ENCODE peak calls at places on chromosomes 1 and 21, in six cellular contexts. R, B, V, Z, P and Q are unnamed samples.

GRCh38 chr1:1080122-1080753 is 6.1 kb upstream of the RNF223 start:
- DNase-seq in Z (peak; percentile 57), P (peak; percentile 63), V (no peak), R (peak; percentile 59), B (peak; percentile 72), Q (peak; percentile 78)

GRCh38 chr1:247487057-247487456 is 29.2 kb upstream of the OR2B11 start:
- DNase-seq in R (peak; percentile 22), P (peak; percentile 10), V (peak; percentile 30), B (peak; percentile 24), Z (peak; percentile 48), Q (peak; percentile 42)

GRCh38 chr1:29370067-29370466 is 133.7 kb downstream of the PTPRU start:
- DNase-seq in Z (no peak), P (no peak), V (no peak), R (no peak), B (no peak), Q (no peak)

GRCh38 chr1:153400244-153400643 is 9.4 kb upstream of the S100A8 start:
- DNase-seq in R (no peak), P (no peak), B (no peak), Z (peak; percentile 3), V (peak; percentile 53), Q (peak; percentile 28)

GRCh38 chr1:88922214-88922613 is 30.8 kb upstream of the GTF2B start:
- DNase-seq in P (peak; percentile 4), B (no peak), Z (no peak), V (no peak), R (no peak), Q (no peak)

GRCh38 chr1:9700340-9700739 is 48.8 kb downstream of the PIK3CD start:
- DNase-seq in P (no peak), B (no peak), V (no peak), R (no peak), Z (peak; percentile 32), Q (no peak)

GRCh38 chr21:44547656-44548331 is 3.5 kb downstream of the KRTAP10-2 start:
- DNase-seq in V (no peak), P (no peak), Z (no peak), R (no peak), B (no peak), Q (no peak)

GRCh38 chr1:178379807-178380206 is 117.0 kb downstream of the CLEC20A start:
- DNase-seq in B (no peak), R (no peak), P (no peak), Z (no peak), V (no peak), Q (no peak)

GRCh38 chr1:169321539-169321938 is 46.1 kb downstream of the NME7 start:
- DNase-seq in R (no peak), V (no peak), B (no peak), P (no peak), Z (peak; percentile 39), Q (peak; percentile 14)

GRCh38 chr1:32939655-32940371 is 24.8 kb downstream of the RNF19B start:
- DNase-seq in V (no peak), B (peak; percentile 75), Z (peak; percentile 93), P (peak; percentile 11), R (peak; percentile 60), Q (no peak)

GRCh38 chr1:175887981-175888428 is 144.6 kb upstream of the TNR start:
- DNase-seq in V (peak; percentile 82), B (peak; percentile 67), R (peak; percentile 61), P (peak; percentile 62), Z (peak; percentile 67), Q (peak; percentile 86)

GRCh38 chr1:39183503-39184353 is 20.8 kb upstream of the MACF1 start:
- DNase-seq in P (peak; percentile 89), V (peak; percentile 30), B (peak; percentile 77), Z (peak; percentile 64), R (peak; percentile 71), Q (no peak)

GRCh38 chr1:4698911-4699310 is 44.5 kb downstream of the AJAP1 start:
- DNase-seq in V (no peak), Z (no peak), B (no peak), P (no peak), R (no peak), Q (no peak)

GRCh38 chr1:1432951-1433803 is 2.3 kb upstream of the VWA1 start:
- DNase-seq in B (peak; percentile 95), V (no peak), Z (peak; percentile 36), R (peak; percentile 91), P (peak; percentile 92), Q (peak; percentile 76)

GRCh38 chr1:200354243-200354642 is 55.6 kb downstream of the ZNF281 start:
- DNase-seq in Z (peak; percentile 51), R (no peak), B (no peak), V (no peak), P (no peak), Q (no peak)